ENCODE peak calls at places on chromosomes 5 and 9, in eight cellular contexts. C is sigmoid colon, Z is GM12891, U is stomach, W is A549, R is breast epithelium, J is prostate gland, N is endothelial cell of umbilical vein. E is an unnamed sample.

GRCh38 chr5:38922199-38922598 is 76.4 kb downstream of the OSMR start:
- DNase-seq in W (peak; percentile 68), J (peak; percentile 55), N (peak; percentile 65), Z (peak; percentile 43), U (peak; percentile 60), R (no peak), C (no peak), E (peak; percentile 63)

GRCh38 chr5:135834639-135835529 is at the start of gene SLC25A48:
- DNase-seq in N (peak; percentile 21), W (peak; percentile 75), U (peak; percentile 40), Z (peak; percentile 70), J (peak; percentile 43), R (no peak), C (no peak), E (no peak)

GRCh38 chr9:21294904-21295538 is 10.1 kb downstream of the IFNA5 start:
- DNase-seq in R (no peak), N (no peak), Z (no peak), U (no peak), C (no peak), W (no peak), J (no peak), E (peak; percentile 74)

GRCh38 chr9:36158917-36159316 is 10.3 kb upstream of the CCIN start:
- DNase-seq in R (no peak), C (no peak), Z (no peak), N (no peak), J (no peak), W (no peak), U (no peak), E (no peak)

GRCh38 chr9:131546336-131547084 is 1.2 kb downstream of the PRRT1B start:
- DNase-seq in U (peak; percentile 63), J (peak; percentile 23), C (no peak), Z (no peak), W (no peak), N (peak; percentile 15), R (no peak), E (no peak)

GRCh38 chr9:110700953-110701352 is 32.4 kb downstream of the MUSK start:
- DNase-seq in W (no peak), J (no peak), C (no peak), Z (no peak), R (no peak), U (no peak), N (peak; percentile 65), E (no peak)

GRCh38 chr9:20512106-20512505 is 110.2 kb downstream of the MLLT3 start:
- DNase-seq in N (peak; percentile 13), W (peak; percentile 63), C (no peak), R (no peak), Z (no peak), J (no peak), U (no peak), E (no peak)

GRCh38 chr9:7137040-7137439 is 379.3 kb downstream of the KDM4C start:
- DNase-seq in C (no peak), U (no peak), N (no peak), R (no peak), W (no peak), J (no peak), Z (no peak), E (no peak)

GRCh38 chr5:95810305-95811125 is 12.0 kb downstream of the GLRX start:
- DNase-seq in W (no peak), Z (no peak), N (no peak), J (no peak), U (no peak), R (no peak), C (no peak), E (no peak)

GRCh38 chr5:42301349-42301748 is 121.9 kb upstream of the GHR start:
- DNase-seq in Z (no peak), J (no peak), R (no peak), C (no peak), W (no peak), U (no peak), N (no peak), E (no peak)

GRCh38 chr5:164809831-164810230 is 1304.4 kb downstream of the MAT2B start:
- DNase-seq in J (no peak), C (no peak), Z (no peak), U (no peak), N (no peak), W (no peak), R (no peak), E (no peak)

GRCh38 chr9:14030350-14030823 is 283.6 kb downstream of the NFIB start:
- DNase-seq in C (no peak), Z (no peak), N (peak; percentile 97), J (peak; percentile 48), U (no peak), W (peak; percentile 48), R (no peak), E (no peak)

GRCh38 chr5:91641730-91642350 is 258.7 kb upstream of the ARRDC3 start:
- DNase-seq in J (no peak), W (peak; percentile 42), N (peak; percentile 51), U (no peak), R (no peak), Z (no peak), C (no peak), E (peak; percentile 44)

GRCh38 chr5:88676637-88677481 is 206.1 kb downstream of the MEF2C start:
- DNase-seq in W (no peak), R (no peak), Z (no peak), N (no peak), C (no peak), J (no peak), U (no peak), E (no peak)

GRCh38 chr5:88675758-88676636 is 207.0 kb downstream of the MEF2C start:
- DNase-seq in J (no peak), R (no peak), U (no peak), N (no peak), C (no peak), Z (no peak), W (peak; percentile 61), E (peak; percentile 93)

GRCh38 chr5:88672644-88673493 is 210.1 kb downstream of the MEF2C start:
- DNase-seq in W (no peak), Z (no peak), N (no peak), R (no peak), C (no peak), J (no peak), U (no peak), E (peak; percentile 81)

GRCh38 chr5:88675159-88675757 is 207.7 kb downstream of the MEF2C start:
- DNase-seq in C (no peak), U (no peak), Z (no peak), W (no peak), J (no peak), N (no peak), R (no peak), E (no peak)

GRCh38 chr5:88674262-88675158 is 208.5 kb downstream of the MEF2C start:
- DNase-seq in N (no peak), W (no peak), Z (no peak), R (no peak), U (no peak), C (no peak), J (no peak), E (peak; percentile 91)
- TF ChIP-seq POLR2A in N (no peak), W (no peak), Z (no peak), R (no peak), U (no peak), C (no peak), J (no peak), E (peak; percentile 64)

DNA sequence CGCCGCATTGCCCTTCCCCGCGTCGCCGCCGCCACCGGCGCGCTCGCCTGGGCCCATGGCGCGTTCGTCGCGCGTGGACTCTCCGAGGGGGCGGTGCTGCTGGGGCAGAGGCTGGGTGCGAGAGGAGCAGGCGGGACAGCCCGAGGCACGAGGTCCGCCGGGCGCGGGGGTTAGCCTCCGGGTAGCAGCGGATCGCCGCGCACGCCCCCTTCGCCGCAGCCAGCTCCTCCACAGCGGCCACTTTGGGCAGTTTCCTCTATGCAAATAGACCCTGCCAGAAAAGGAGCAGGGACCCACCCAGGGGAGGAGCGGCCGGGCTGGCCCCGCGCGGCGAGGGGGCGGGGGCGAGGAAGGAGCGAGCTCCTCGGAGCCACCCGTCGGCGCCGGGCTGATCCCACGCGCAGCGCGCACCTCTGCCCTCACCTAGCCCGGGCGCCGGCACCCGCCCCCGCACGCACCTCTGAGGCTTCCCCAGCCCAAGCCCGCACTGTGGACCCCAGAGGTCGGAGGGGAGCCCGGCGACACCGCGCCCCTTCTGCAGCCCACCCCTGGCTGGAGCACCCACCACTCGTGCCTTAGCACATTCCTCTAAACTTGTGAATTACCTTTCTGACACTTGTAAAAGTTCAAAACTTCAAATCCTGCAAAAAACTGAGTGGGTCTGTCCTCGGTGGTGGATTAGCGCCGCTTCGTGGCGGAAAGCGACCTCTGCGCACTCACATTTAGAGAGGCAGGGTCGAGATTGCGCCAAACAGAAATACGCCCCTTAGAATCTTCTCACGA is at the start of gene COL23A1:
- DNase-seq in W (peak; percentile 17), C (peak; percentile 77), N (peak; percentile 55), Z (peak; percentile 48), U (peak; percentile 28), J (no peak), R (no peak), E (peak; percentile 88)
- TF ChIP-seq POLR2A in W (no peak), C (no peak), N (no peak), Z (no peak), U (no peak), J (peak; percentile 30), R (no peak), E (peak; percentile 45)

DNA sequence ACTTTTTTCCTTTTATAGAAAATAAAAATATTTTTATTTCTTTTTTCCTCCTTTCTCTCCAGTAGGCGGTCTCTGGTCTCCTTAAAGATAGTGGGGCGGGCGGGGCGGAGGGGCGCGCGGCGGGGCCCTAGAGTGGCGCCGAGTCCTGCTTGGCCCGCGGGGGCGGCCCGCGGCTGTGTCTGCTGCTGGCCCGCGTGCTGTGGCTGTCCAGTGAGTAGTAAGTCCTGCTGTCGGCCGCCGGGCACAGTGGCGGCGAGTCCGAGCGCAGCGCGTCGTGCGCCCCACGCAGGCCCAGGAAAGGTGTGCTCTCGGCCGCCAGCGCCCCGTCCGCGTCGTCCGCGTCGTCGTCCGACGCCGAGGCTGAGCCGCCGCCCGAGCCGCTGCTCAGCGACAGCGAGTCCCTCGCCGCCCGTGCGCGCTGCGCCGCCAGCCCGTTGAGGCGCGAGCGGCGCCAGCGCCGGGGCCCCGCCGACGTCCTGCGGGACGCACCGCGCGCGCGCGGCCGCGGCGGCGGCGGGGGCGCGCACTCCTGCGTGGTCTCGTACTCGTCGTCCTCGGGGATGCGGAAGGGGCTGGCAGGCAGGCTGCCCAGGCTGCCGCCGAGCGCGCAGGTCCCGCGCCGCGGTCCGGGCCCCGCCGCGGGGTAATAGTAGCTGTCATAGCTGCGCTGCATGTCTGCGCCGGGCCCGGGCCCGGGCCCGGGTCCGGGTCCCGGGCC is 52.3 kb downstream of the PSD2 start:
- DNase-seq in Z (peak; percentile 89), N (peak; percentile 71), R (no peak), C (peak; percentile 78), U (peak; percentile 67), W (peak; percentile 35), J (no peak), E (no peak)
- TF ChIP-seq POLR2A in Z (peak; percentile 26), N (peak; percentile 42), R (no peak), C (no peak), U (no peak), W (peak; percentile 74), J (no peak), E (no peak)

DNA sequence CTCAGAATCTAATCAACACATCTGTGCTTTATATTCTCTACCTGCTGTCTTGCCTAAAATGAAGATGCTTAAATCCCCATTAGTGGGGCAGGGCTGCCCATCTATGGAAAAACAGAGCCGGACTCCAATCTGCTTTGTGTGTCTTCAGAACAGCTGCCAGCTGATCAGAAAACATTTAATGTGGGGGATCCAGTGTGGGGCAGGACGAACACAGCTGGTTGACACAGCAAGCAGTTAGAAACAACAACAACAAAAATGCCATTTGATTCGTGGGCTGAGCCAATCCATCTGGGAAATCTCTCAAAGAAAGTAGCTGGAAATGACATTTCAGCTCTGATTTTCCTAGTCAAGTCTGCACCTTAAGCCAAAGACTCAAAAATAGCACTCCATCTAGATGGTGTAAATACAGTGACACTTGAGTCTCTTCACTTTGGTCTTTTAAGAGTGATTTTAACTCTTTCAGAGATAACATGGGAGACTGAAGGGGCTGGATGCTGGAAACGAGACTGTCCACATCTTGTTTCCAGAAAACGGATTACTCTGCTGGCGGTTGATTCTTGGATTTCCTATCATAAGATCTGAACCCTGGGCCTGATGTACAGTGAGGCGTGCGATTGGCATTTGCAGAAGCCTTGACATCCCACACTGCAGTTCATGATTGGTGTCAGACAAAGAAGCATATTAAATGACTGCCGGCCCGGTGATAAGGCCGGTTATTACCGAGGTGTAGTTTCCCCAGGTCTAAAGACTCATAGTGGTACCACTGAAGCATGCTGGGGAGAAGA is 99.6 kb downstream of the PPP2R2B start:
- DNase-seq in R (no peak), J (no peak), Z (no peak), N (no peak), C (no peak), W (no peak), U (no peak), E (no peak)
- TF ChIP-seq POLR2A in R (no peak), J (no peak), Z (no peak), N (no peak), C (no peak), W (no peak), U (no peak), E (no peak)

E was measured in NB4.